ENCODE peak calls at places on chromosomes 4 and X, in six cellular contexts. Y is mesenchymal stem cell, B is H9, H is H1, N is IMR-90, M is neuronal stem cell. W is an unnamed sample. For H3K9me3, the result is how much of the 10 kb centered on the place peaks cover.

GRCh38 chr4:170014359-170015008 is 11.7 kb downstream of the MFAP3L start:
- DNase-seq in H (no peak), N (no peak), M (no peak), Y (no peak), B (no peak), W (no peak)

GRCh38 chrX:140572724-140573123 is 67.9 kb upstream of the SOX3 start:
- DNase-seq in H (peak), B (peak), M (peak), Y (peak), N (peak), W (no peak)

GRCh38 chrX:10199212-10199611 is 42.4 kb downstream of the CLCN4 start:
- DNase-seq in N (peak), H (no peak), M (no peak), B (no peak), Y (peak), W (no peak)

GRCh38 chr4:55348436-55348835 is 2.4 kb downstream of the SRD5A3 start:
- DNase-seq in Y (peak), M (no peak), N (peak), H (no peak), B (no peak), W (no peak)

GRCh38 chr4:92234393-92235176 is 69.2 kb upstream of the GRID2 start:
- DNase-seq in M (no peak), B (no peak), N (peak), H (no peak), Y (peak), W (peak)

GRCh38 chr4:110361921-110362320 is 114.0 kb upstream of the ENPEP start:
- DNase-seq in M (no peak), B (no peak), N (no peak), Y (peak), H (no peak), W (no peak)

GRCh38 chr4:139641218-139641617 is 24.4 kb upstream of the MGST2 start:
- DNase-seq in Y (no peak), M (no peak), B (no peak), N (peak), H (no peak), W (no peak)

GRCh38 chr4:173564461-173564860 is 34.4 kb upstream of the HAND2 start:
- DNase-seq in Y (no peak), M (no peak), H (no peak), N (no peak), B (no peak), W (no peak)

GRCh38 chr4:156825074-156825473 is 146.5 kb downstream of the PDGFC start:
- DNase-seq in Y (no peak), M (no peak), N (no peak), B (no peak), H (no peak), W (no peak)

GRCh38 chr4:81166431-81166830 is 48.6 kb downstream of the PRKG2 start:
- DNase-seq in H (no peak), N (no peak), M (no peak), Y (no peak), B (no peak), W (no peak)

GRCh38 chr4:80142396-80143304 is 54.7 kb upstream of the PRDM8 start:
- DNase-seq in H (no peak), M (no peak), N (no peak), B (no peak), Y (peak), W (peak)

GRCh38 chrX:153651540-153652079 is 4.6 kb downstream of the DUSP9 start:
- DNase-seq in M (no peak), N (no peak), Y (no peak), B (peak), H (no peak), W (peak)

GRCh38 chrX:85611926-85612325 is 232.5 kb upstream of the POF1B start:
- DNase-seq in M (no peak), B (no peak), H (no peak), N (peak), Y (peak), W (no peak)

GRCh38 chr4:141133146-141134006 is at the start of gene RNF150:
- DNase-seq in Y (peak), M (peak), B (peak), N (peak), H (peak), W (peak)

GRCh38 chrX:72540318-72540717 is 32.3 kb downstream of the HDAC8 start:
- DNase-seq in B (no peak), N (peak), M (no peak), Y (peak), H (no peak), W (no peak)

GRCh38 chr4:38663021-38663800 is 788 bp upstream of the KLF3 start:
- DNase-seq in M (peak), H (no peak), B (peak), N (no peak), Y (no peak), W (no peak)

GRCh38 chr4:148166132-148166531 is 276.1 kb downstream of the NR3C2 start:
- DNase-seq in H (no peak), M (no peak), B (no peak), N (no peak), Y (no peak), W (peak)

GRCh38 chr4:67542076-67542475 is 3.2 kb downstream of the CENPC start:
- DNase-seq in M (no peak), H (no peak), N (no peak), B (no peak), Y (no peak), W (no peak)

GRCh38 chrX:460823-461640 is 74.3 kb upstream of the PPP2R3B start:
- DNase-seq in H (no peak), B (no peak), N (no peak), M (no peak), Y (no peak), W (no peak)

GRCh38 chr4:6633091-6633906 is 7.2 kb upstream of the MRFAP1 start:
- DNase-seq in N (peak), Y (peak), B (no peak), H (no peak), M (no peak), W (peak)

DNA sequence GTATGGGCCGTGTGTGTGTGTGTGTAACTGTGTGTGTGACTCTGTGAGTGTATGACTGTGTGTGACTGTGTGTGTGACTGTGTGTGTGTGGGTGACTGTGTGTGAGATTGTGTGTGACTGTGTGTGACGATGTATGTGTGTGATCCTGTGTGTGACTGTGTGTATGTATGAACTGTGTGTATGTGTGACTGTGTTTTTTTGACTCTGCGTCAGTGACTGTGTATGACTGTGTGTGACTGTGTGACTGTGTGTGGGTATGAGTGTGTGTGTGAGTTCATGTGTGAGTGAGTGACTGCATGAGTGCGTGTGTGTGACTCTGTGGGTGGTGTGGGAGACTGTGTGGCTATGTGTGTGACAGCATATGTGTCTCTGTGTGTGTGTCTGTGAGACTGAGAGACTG is 81.8 kb downstream of the ZNF718 start:
- DNase-seq in B (no peak), H (no peak), N (no peak), Y (no peak), M (no peak), W (no peak)
- H3K9me3 ChIP-seq in B (half or more), H (under half), N (under half), Y (half or more), M (half or more), W (under half)

GRCh38 chr4:3766791-3767561 is 791 bp downstream of the ADRA2C start:
- DNase-seq in H (no peak), M (peak), N (no peak), Y (peak), B (peak), W (no peak)
- H2BK120ac ChIP-seq in H (no peak), M (no peak), N (no peak), Y (no peak), B (no peak), W (no peak)

DNA sequence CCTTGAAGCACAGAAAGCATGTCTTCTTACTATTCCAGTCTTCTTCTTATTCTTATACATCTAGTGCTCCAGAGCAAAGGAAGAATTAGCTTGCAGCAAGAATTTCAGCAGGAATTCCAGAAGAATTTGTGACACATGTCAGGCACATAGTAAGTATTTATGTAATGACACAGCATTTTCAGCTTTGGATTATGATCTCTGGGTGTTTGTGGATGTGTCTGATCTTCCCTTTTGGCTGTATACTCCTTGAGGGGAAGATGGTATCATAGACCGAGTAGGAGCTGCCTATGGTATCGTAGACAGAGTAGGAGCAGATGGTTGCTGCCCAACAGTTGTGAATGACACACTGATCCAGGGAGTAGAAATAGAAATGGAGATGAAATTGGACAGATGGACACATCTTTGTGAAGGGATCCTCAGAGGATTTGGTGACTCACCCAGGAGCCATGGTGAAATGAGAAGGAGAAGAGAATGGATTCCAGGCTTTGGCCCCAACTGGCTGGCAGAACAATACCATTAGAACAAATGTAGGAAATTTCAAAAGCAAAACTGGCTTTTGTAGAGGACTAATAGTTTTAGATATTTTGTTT is 75.7 kb downstream of the COQ2 start:
- DNase-seq in M (no peak), Y (peak), H (no peak), B (no peak), N (no peak), W (peak)
- H2AK5ac ChIP-seq in M (no peak), Y (peak), H (no peak), B (no peak), N (peak), W (no peak)

GRCh38 chr4:117533501-117533900 is 448.1 kb upstream of the TRAM1L1 start:
- DNase-seq in B (no peak), M (no peak), N (no peak), Y (no peak), H (no peak), W (no peak)
- H3K9me3 ChIP-seq in B (under half), M (under half), N (under half), Y (under half), H (under half), W (under half)

DNA sequence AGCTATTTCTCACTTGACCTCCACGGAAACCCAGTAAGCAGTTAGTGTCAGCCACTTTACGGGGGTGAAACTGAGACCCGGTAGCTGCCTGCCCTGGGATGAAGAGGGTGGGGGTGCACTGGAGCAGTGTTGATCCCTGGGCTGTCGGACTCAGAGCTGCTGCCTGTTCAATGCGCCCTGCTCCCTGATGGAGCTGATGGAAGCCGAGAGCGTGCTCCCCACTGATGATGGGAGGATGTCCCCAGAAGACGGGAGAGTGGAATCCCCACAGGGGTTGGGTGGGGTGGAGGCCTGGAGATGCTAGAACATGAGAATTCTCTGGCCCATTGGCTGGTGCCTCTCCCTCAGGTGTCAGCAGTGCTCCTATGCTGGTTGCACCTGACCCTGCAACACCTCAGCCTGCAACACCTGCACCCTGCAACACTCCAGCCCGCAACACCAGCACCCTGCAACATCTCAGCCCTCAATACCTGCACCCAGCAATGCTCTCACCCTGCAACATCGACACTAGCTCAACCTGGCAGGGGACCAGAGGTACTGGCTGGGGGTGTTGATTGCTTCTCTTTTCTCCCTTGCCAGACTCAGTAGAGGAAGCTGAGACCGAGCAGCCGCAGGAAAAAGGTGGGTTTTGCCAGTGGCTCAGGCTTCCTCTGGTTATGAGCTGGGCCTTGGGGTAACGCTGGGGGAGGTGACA is 25.7 kb downstream of the SH3TC1 start:
- DNase-seq in M (no peak), N (no peak), Y (no peak), H (no peak), B (no peak), W (no peak)
- H2BK120ac ChIP-seq in M (no peak), N (no peak), Y (no peak), H (peak), B (no peak), W (peak)

GRCh38 chr4:1249731-1250526 is 999 bp upstream of the CTBP1 start:
- DNase-seq in Y (peak), M (no peak), B (peak), H (no peak), N (no peak), W (peak)
- H2AK5ac ChIP-seq in Y (no peak), M (peak), B (no peak), H (no peak), N (peak), W (peak)

DNA sequence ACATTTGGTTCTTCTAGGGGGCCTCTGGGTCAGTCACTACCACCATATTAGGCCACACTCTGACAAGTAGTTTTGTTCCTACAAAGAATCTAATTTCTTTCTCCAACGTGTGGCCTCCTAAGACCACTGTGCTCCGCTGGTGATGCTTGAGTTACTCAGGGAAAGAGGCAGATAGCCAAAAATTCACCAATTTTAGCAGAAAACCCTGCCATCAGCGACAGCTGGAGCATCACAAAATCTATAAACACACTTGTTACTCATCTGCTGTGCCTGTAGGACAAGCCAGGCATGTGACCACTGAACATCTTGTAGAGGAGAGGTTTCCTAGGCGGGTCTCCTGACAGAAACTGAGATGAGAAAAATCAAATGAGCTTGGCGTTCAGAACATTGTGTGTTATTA is 105.4 kb downstream of the SYNPO2 start:
- DNase-seq in B (no peak), M (no peak), H (no peak), N (peak), Y (peak), W (no peak)
- H3K9me3 ChIP-seq in B (under half), M (under half), H (under half), N (under half), Y (under half), W (under half)

GRCh38 chrX:74346124-74346523 is 42.1 kb downstream of the ZCCHC13 start:
- DNase-seq in H (no peak), M (no peak), Y (no peak), N (no peak), B (no peak), W (no peak)

GRCh38 chrX:74338852-74339251 is 34.9 kb downstream of the ZCCHC13 start:
- DNase-seq in B (no peak), Y (no peak), M (no peak), H (no peak), N (no peak), W (no peak)

GRCh38 chrX:74343327-74343969 is 39.5 kb downstream of the ZCCHC13 start:
- DNase-seq in B (no peak), H (no peak), N (no peak), M (no peak), Y (no peak), W (no peak)

GRCh38 chrX:74349387-74349786 is 45.4 kb downstream of the ZCCHC13 start:
- DNase-seq in M (no peak), Y (peak), B (no peak), H (no peak), N (peak), W (peak)

DNA sequence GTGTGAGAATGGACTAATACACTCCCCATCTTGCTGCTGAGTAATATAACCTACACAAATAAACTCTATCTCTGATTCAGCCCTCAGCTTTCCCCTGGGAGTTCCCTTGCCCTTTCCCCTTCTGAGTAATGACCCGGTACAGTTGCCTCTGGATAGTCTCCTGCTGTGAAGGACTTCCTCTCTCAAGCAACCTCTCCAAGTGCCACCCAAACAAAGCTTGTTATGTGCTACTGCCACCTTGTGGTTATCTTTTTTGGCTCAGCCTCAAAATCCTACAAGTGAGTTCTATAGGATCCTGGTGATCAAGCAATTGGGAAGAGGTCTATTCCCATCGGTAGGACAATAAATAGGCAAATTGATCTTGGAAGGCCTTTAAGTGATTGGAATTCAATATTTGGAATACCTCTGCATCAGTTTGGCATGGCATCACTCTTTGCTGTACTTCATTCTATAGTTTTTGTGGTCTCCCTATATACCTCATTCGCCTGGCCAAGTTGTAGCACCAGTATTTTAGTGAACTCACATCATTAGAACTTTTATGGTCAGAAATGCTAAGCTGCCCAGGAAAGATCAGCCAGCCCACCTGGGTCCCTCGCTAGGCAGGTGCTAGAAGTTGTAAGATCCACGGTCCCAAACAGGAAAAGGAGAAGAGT is 40.1 kb downstream of the ZCCHC13 start:
- DNase-seq in N (peak), M (peak), H (peak), B (peak), Y (peak), W (peak)
- H2BK120ac ChIP-seq in N (no peak), M (no peak), H (no peak), B (no peak), Y (no peak), W (no peak)

GRCh38 chr4:152713951-152714705 is 34.3 kb upstream of the TMEM154 start:
- DNase-seq in Y (no peak), H (no peak), B (no peak), N (no peak), M (no peak), W (no peak)
- H2AK5ac ChIP-seq in Y (no peak), H (no peak), B (no peak), N (no peak), M (no peak), W (no peak)

GRCh38 chr4:5232549-5232948 is 181.3 kb downstream of the STK32B start:
- DNase-seq in B (no peak), Y (no peak), M (no peak), N (no peak), H (no peak), W (no peak)
- H3K9me3 ChIP-seq in B (under half), Y (under half), M (under half), N (under half), H (under half), W (under half)